ENCODE peak calls at places on chromosomes 13 and 19, in seven cellular contexts. C is esophagus muscularis mucosa, N is transverse colon, K is breast epithelium, O is stomach, B is K562, L is suprapubic skin. W is an unnamed sample.

GRCh38 chr13:108463365-108463764 is 166.0 kb upstream of the MYO16 start:
- DNase-seq in C (no peak), N (no peak), K (no peak), O (no peak), B (no peak), L (no peak), W (no peak)

GRCh38 chr19:47781590-47782318 is 3.3 kb downstream of the SELENOW start:
- DNase-seq in C (no peak), N (no peak), K (peak; percentile 45), O (peak; percentile 35), B (no peak), L (no peak), W (no peak)

GRCh38 chr13:111924676-111925075 is 142.3 kb upstream of the SOX1 start:
- DNase-seq in C (no peak), N (no peak), K (no peak), O (no peak), B (no peak), L (peak; percentile 44), W (no peak)

GRCh38 chr13:37127706-37128241 is 22.3 kb upstream of the CSNK1A1L start:
- DNase-seq in C (no peak), N (no peak), K (no peak), O (no peak), B (no peak), L (no peak), W (no peak)

GRCh38 chr13:39602614-39603366 is at the start of gene LHFPL6:
- DNase-seq in C (peak; percentile 95), N (peak; percentile 75), K (peak; percentile 66), O (peak; percentile 73), B (peak; percentile 8), L (peak; percentile 92), W (no peak)

GRCh38 chr19:42154471-42155323 is 22.5 kb upstream of the POU2F2 start:
- DNase-seq in C (no peak), N (no peak), K (no peak), O (no peak), B (no peak), L (no peak), W (no peak)

GRCh38 chr13:109332501-109333499 is 453.6 kb downstream of the IRS2 start:
- DNase-seq in C (peak; percentile 91), N (peak; percentile 19), K (no peak), O (peak; percentile 44), B (no peak), L (no peak), W (no peak)

GRCh38 chr13:42035905-42036521 is 12.4 kb upstream of the DGKH start:
- DNase-seq in C (no peak), N (no peak), K (no peak), O (no peak), B (no peak), L (no peak), W (no peak)

GRCh38 chr13:74570834-74571233 is 436.6 kb upstream of the KLF12 start:
- DNase-seq in C (no peak), N (no peak), K (no peak), O (no peak), B (no peak), L (no peak), W (no peak)

DNA sequence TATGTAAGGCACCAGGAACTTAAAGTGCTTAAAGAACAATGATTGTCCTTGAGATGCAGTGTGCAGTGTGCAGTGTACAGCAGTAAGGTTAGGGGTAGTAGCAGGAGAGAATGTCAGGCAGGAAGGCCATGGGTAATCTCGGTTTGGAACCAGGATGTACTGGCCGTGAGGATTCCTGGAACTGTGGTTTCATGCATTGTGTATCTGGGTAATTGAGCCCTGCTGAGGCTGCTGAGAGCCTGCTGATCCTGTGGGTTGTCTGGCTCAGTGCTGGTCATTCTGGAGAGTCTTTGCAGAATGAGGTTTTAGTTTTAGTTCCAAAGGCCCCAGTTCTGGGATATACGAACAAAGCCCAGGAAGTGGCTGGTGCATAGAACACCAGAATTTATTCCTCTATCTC is 71.0 kb downstream of the ZNF568 start:
- DNase-seq in C (no peak), N (no peak), K (no peak), O (no peak), B (no peak), L (no peak), W (no peak)
- H3K9me3 ChIP-seq in C (no peaks in the 10 kb centered on the region), N (peaks cover 14% of the 10 kb centered on the region), K (peaks cover 45% of the 10 kb centered on the region), O (no peaks in the 10 kb centered on the region), B (peaks cover 3% of the 10 kb centered on the region), L (peaks cover 17% of the 10 kb centered on the region), W (no peaks in the 10 kb centered on the region)

DNA sequence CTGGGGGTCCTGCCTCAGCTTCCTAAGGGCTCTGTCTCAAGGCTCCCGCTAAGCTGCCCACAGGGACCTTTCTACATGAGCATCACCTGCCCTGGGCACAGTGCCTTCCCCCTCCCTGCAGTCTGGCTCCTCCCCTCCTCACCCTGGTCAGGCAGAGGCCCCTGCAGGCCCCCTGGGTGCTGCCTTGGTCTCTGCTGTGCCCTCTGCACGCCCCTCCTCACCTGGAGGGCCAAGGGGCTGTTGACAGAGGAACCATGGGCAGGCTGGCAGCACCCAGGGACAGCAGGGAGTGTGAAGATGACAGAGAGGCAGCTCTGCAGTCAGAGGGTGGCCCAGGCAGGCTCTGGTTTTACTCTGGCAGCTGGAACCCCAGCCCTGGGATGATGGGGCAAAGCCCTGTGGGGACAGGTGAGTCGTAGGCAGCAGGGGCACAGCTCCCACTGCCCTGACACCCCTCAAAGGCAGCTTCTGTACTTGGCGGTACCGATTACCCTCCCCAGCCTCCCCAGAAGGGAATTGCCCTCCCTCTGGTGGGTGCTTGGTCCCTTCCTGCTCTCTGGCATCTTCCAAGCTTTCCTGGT is 43.1 kb downstream of the SUGP2 start:
- DNase-seq in C (no peak), N (no peak), K (no peak), O (no peak), B (no peak), L (no peak), W (no peak)
- TF ChIP-seq POLR2AphosphoS5 in C (no peak), N (no peak), K (no peak), O (no peak), B (peak; percentile 49), L (no peak), W (no peak)

GRCh38 chr19:16319466-16319865 is 5.2 kb upstream of the KLF2 start:
- DNase-seq in C (no peak), N (no peak), K (no peak), O (no peak), B (no peak), L (no peak), W (no peak)

GRCh38 chr19:16316506-16316882 is 8.1 kb upstream of the KLF2 start:
- DNase-seq in C (no peak), N (no peak), K (no peak), O (no peak), B (no peak), L (no peak), W (peak; percentile 61)

GRCh38 chr19:16320987-16321386 is 3.6 kb upstream of the KLF2 start:
- DNase-seq in C (no peak), N (no peak), K (no peak), O (no peak), B (no peak), L (no peak), W (no peak)

GRCh38 chr19:16315825-16316505 is 8.7 kb upstream of the KLF2 start:
- DNase-seq in C (no peak), N (peak; percentile 45), K (no peak), O (no peak), B (peak; percentile 83), L (no peak), W (no peak)
- H3K27ac ChIP-seq in C (peak overlapping the region; percentile 79), N (peak overlapping the region; percentile 66), K (peak overlapping the region; percentile 50), O (peak overlapping the region; percentile 82), B (no peak overlapping the region), L (peak overlapping the region; percentile 47), W (peak overlapping the region; percentile 73)

GRCh38 chr19:22257381-22257780 is 28.9 kb upstream of the ZNF729 start:
- DNase-seq in C (peak; percentile 88), N (no peak), K (no peak), O (no peak), B (no peak), L (no peak), W (no peak)
- H3K9me3 ChIP-seq in C (no peaks in the 10 kb centered on the region), N (no peaks in the 10 kb centered on the region), K (peaks cover 6% of the 10 kb centered on the region), O (peaks cover 3% of the 10 kb centered on the region), B (no peaks in the 10 kb centered on the region), L (peaks cover 13% of the 10 kb centered on the region), W (no peaks in the 10 kb centered on the region)

DNA sequence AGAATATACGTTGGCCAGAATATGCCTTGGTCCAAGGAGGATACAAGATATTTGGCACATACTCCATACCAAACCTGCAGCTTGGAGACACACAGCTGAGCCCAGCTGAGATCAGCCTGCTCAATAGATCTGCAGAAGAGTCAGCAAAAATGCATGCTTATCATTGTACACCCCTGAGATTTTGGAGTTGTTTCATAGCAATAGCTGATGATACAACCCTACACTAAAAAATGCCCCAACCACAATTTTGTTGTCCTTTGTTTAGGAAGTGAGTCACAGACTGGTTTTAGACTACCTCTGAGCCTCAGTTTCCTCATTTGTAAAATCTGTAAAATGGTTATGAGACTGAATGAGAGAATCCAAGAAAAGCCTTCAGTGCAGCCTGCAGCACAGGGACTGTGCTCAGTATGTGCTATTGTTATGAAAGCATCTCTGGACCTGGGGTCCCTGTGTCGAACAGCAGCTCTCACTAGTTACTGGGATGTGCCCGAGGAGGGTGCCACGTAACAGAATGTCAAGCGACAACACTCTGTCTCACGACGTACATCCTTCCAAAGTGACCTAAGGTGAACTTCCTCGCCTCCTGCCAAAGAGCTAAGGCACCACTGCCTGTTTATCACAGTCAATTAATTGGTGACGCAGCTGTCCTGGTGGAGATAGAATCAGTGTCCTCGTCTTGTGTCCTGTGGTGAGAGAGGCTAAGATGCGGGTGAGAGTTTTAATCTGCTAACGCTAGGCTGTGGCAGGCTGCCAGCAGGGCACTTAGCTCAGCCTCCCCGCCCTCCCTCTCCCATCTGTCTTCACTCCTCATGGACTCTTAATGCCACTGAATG is 18.2 kb downstream of the DHRS12 start:
- DNase-seq in C (no peak), N (no peak), K (no peak), O (peak; percentile 51), B (peak; percentile 10), L (no peak), W (peak; percentile 69)
- TF ChIP-seq POLR2AphosphoS5 in C (peak; percentile 42), N (peak; percentile 14), K (peak; percentile 24), O (peak; percentile 27), B (peak; percentile 62), L (no peak), W (peak; percentile 42)

DNA sequence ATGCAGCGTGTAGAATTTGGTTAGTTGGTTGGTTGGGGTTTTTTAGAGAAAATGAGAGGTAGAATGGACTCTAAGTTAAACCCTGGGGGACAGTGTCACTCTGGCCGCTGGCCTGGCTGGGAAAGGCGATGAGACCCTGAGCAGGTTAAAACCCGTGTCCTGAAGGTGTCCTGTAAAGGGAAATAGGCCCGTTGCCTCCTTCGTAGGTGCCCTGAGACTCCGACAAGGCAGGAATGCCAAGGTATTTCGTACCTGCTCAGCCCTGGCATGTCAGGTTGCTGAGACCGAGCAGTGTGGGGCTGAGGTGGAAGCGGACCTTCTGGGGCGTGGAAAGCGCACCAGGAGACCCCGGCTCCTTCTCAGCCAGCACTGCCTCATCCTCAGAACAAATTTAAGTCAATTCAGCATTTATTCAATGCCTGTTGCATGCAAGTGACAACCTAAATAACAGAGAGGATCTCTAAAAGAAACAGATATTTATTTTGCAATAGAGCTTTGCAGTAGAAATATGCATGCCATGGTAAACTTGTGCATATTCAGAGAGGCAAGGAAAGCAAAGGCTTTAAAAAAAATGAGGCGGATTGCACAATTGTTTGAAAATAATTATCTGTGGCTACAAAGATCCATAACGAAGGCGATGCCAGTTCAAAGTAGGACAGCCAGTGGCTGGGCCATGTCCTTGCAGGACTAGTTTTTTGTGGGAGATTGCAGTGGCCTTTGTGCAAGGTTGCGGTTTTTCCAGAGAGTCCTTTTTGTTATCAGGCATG is 1.4 kb upstream of the RAB20 start:
- DNase-seq in C (no peak), N (no peak), K (no peak), O (no peak), B (no peak), L (no peak), W (no peak)
- H3K27ac ChIP-seq in C (peak overlapping the region; percentile 93), N (peak overlapping the region; percentile 93), K (peak overlapping the region; percentile 19), O (peak overlapping the region; percentile 96), B (no peak overlapping the region), L (no peak overlapping the region), W (no peak overlapping the region)

GRCh38 chr13:98769736-98770135 is 17.3 kb upstream of the SLC15A1 start:
- DNase-seq in C (no peak), N (no peak), K (no peak), O (no peak), B (no peak), L (no peak), W (no peak)
- H3K9me3 ChIP-seq in C (no peaks in the 10 kb centered on the region), N (no peaks in the 10 kb centered on the region), K (no peaks in the 10 kb centered on the region), O (no peaks in the 10 kb centered on the region), B (no peaks in the 10 kb centered on the region), L (no peaks in the 10 kb centered on the region), W (no peaks in the 10 kb centered on the region)